ENCODE peak calls at places on chromosomes 16 and 17, in seven cellular contexts. T is GM12891, Z is breast epithelium, B is HCT116, H is sigmoid colon, S is spleen, V is stomach. R is an unnamed sample.

GRCh38 chr17:13544292-13544691 is 57.4 kb downstream of the HS3ST3A1 start:
- DNase-seq in T (no peak), Z (no peak), B (no peak), H (peak; percentile 89), S (no peak), V (no peak), R (peak; percentile 25)

GRCh38 chr17:74975943-74976342 is 3.4 kb upstream of the HID1 start:
- DNase-seq in T (no peak), Z (no peak), B (no peak), H (no peak), S (no peak), V (no peak), R (no peak)

GRCh38 chr16:11254913-11255736 is 879 bp downstream of the SOCS1 start:
- DNase-seq in T (peak; percentile 61), Z (peak; percentile 63), B (no peak), H (peak; percentile 74), S (no peak), V (peak; percentile 64), R (peak; percentile 24)

GRCh38 chr16:87789437-87790277 is 23.9 kb upstream of the KLHDC4 start:
- DNase-seq in T (no peak), Z (peak; percentile 56), B (no peak), H (peak; percentile 84), S (no peak), V (peak; percentile 60), R (no peak)

GRCh38 chr16:27025581-27025980 is 41.1 kb upstream of the C16orf82 start:
- DNase-seq in T (no peak), Z (no peak), B (peak; percentile 6), H (no peak), S (no peak), V (no peak), R (no peak)

GRCh38 chr16:83849434-83849833 is 41.7 kb downstream of the HSBP1 start:
- DNase-seq in T (no peak), Z (no peak), B (no peak), H (no peak), S (no peak), V (no peak), R (no peak)

GRCh38 chr16:30005341-30006094 is 5.3 kb downstream of the DOC2A start:
- DNase-seq in T (peak; percentile 87), Z (no peak), B (no peak), H (no peak), S (no peak), V (peak; percentile 32), R (no peak)

GRCh38 chr17:34645636-34646035 is 66.3 kb downstream of the TMEM132E start:
- DNase-seq in T (no peak), Z (no peak), B (no peak), H (no peak), S (peak; percentile 30), V (no peak), R (no peak)

GRCh38 chr16:11706180-11706742 is 36.4 kb downstream of the TXNDC11 start:
- DNase-seq in T (no peak), Z (no peak), B (no peak), H (no peak), S (no peak), V (peak; percentile 46), R (no peak)

GRCh38 chr16:68374961-68375660 is 64.3 kb downstream of the PRMT7 start:
- DNase-seq in T (no peak), Z (no peak), B (no peak), H (no peak), S (no peak), V (no peak), R (no peak)

GRCh38 chr16:72658888-72659717 is 388.8 kb downstream of the ZFHX3 start:
- DNase-seq in T (no peak), Z (no peak), B (no peak), H (no peak), S (no peak), V (no peak), R (no peak)

DNA sequence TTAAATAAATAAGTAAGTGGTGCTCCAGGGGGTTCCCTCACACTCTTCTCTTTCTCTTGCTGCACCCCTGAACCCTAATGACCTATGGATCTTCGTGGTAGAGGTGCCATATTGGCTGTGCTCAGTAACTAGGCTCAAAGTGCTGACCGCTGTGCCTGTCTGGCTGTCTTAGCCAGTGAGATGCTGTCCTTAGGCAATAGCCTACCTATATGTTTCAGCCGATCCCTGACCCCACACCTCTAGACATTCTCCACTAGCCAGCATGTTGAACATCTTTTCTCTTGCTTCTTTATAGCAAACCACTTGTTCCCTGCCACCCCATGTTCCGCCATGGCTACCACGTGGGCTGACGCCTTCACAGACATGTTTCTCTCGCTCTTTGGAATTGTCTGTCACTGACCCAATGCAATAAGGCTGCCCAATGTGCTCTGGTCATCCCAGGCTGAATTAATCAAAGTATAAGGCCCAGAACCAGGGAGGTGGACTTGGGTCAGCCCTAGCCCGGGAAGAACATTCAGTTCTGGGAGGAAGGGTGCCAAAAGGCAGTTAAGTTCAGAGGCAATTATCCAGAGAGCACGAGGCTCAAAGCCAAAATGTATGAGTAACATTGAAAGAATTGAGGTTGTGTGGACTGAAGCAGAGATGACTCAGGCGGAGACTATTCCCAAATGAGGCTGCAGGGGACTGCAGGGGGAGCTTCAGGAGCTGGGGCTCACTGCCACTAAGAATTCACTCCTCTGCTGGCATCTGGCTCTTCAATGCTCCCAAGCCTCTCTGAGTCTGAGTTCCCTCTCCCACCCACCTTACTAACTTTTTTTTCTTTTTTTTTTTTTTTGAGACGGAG is 28.7 kb upstream of the TNRC6A start:
- DNase-seq in T (no peak), Z (peak; percentile 66), B (peak; percentile 89), H (peak; percentile 96), S (no peak), V (peak; percentile 46), R (peak; percentile 77)
- TF ChIP-seq POLR2AphosphoS5 in T (no peak), Z (peak; percentile 93), B (peak; percentile 73), H (peak; percentile 94), S (no peak), V (peak; percentile 94), R (peak; percentile 89)

GRCh38 chr17:60392042-60392844 is at the start of gene USP32:
- DNase-seq in T (peak; percentile 86), Z (peak; percentile 98), B (peak; percentile 96), H (peak; percentile 99), S (peak; percentile 100), V (peak; percentile 98), R (peak; percentile 98)
- TF ChIP-seq POLR2AphosphoS5 in T (no peak), Z (peak; percentile 93), B (no peak), H (peak; percentile 89), S (peak; percentile 98), V (peak; percentile 94), R (peak; percentile 96)

GRCh38 chr17:70168044-70168978 is 1.0 kb upstream of the KCNJ2 start:
- DNase-seq in T (peak; percentile 20), Z (peak; percentile 54), B (no peak), H (peak; percentile 73), S (peak; percentile 88), V (peak; percentile 71), R (peak; percentile 69)
- TF ChIP-seq POLR2AphosphoS5 in T (no peak), Z (no peak), B (no peak), H (no peak), S (no peak), V (peak; percentile 5), R (peak; percentile 61)

GRCh38 chr17:21018894-21019293 is 23.9 kb downstream of the USP22 start:
- DNase-seq in T (no peak), Z (no peak), B (no peak), H (peak; percentile 66), S (no peak), V (no peak), R (no peak)
- TF ChIP-seq POLR2AphosphoS5 in T (no peak), Z (no peak), B (no peak), H (no peak), S (no peak), V (no peak), R (peak; percentile 16)

GRCh38 chr17:8310601-8311123 is 621 bp downstream of the ARHGEF15 start:
- DNase-seq in T (no peak), Z (no peak), B (no peak), H (no peak), S (no peak), V (no peak), R (no peak)
- TF ChIP-seq POLR2AphosphoS5 in T (no peak), Z (no peak), B (no peak), H (no peak), S (no peak), V (no peak), R (no peak)

R was measured in prostate gland.